ENCODE peak calls at places on chromosome 19, in eight cellular contexts. One of them, this sample, is unnamed.
A peak's percentile ranks its signal among the peaks of the same experiment; 100 is the strongest.

GRCh38 chr19:15613338-15613737 is 1.7 kb upstream of the CYP4F8 start:
- DNase-seq in SW480: no peak
- DNase-seq in GM20000: no peak
- DNase-seq in GF-D8: no peak
- DNase-seq in stimulated activated CD4-positive, alpha-beta T cell treated with anti-CD3 and anti-CD28 coated beads, TNF-alpha, amount 100 ng/mL, for 4 hours: no peak
- DNase-seq in MG63: no peak
- DNase-seq in hepatic stellate cell: no peak
- DNase-seq in A549: no peak
- DNase-seq in this sample: no peak

GRCh38 chr19:4575978-4576933 is 16.8 kb upstream of the SEMA6B start:
- DNase-seq in SW480: no peak
- DNase-seq in stimulated activated CD4-positive, alpha-beta T cell treated with anti-CD3 and anti-CD28 coated beads, TNF-alpha, amount 100 ng/mL, for 4 hours: peak; percentile 47
- DNase-seq in A549: peak; percentile 72
- DNase-seq in GM20000: peak; percentile 83
- DNase-seq in MG63: peak; percentile 54
- DNase-seq in GF-D8: no peak
- DNase-seq in hepatic stellate cell: peak; percentile 69
- DNase-seq in this sample: peak; percentile 61

GRCh38 chr19:49133621-49134454 is 14.5 kb downstream of the PPFIA3 start:
- DNase-seq in GM20000: no peak
- DNase-seq in MG63: no peak
- DNase-seq in GF-D8: no peak
- DNase-seq in SW480: no peak
- DNase-seq in hepatic stellate cell: peak; percentile 87
- DNase-seq in stimulated activated CD4-positive, alpha-beta T cell treated with anti-CD3 and anti-CD28 coated beads, TNF-alpha, amount 100 ng/mL, for 4 hours: no peak
- DNase-seq in A549: peak; percentile 73
- DNase-seq in this sample: no peak

GRCh38 chr19:35305181-35305580 is 13.2 kb downstream of the MAG start:
- DNase-seq in stimulated activated CD4-positive, alpha-beta T cell treated with anti-CD3 and anti-CD28 coated beads, TNF-alpha, amount 100 ng/mL, for 4 hours: no peak
- DNase-seq in MG63: no peak
- DNase-seq in SW480: no peak
- DNase-seq in A549: no peak
- DNase-seq in GF-D8: no peak
- DNase-seq in hepatic stellate cell: no peak
- DNase-seq in GM20000: no peak
- DNase-seq in this sample: no peak

GRCh38 chr19:45717983-45718650 is 12.6 kb downstream of the FBXO46 start:
- DNase-seq in GF-D8: no peak
- DNase-seq in SW480: no peak
- DNase-seq in GM20000: no peak
- DNase-seq in stimulated activated CD4-positive, alpha-beta T cell treated with anti-CD3 and anti-CD28 coated beads, TNF-alpha, amount 100 ng/mL, for 4 hours: no peak
- DNase-seq in A549: no peak
- DNase-seq in MG63: no peak
- DNase-seq in hepatic stellate cell: no peak
- DNase-seq in this sample: no peak

GRCh38 chr19:35792888-35793287 is 17.5 kb downstream of the ARHGAP33 start:
- DNase-seq in hepatic stellate cell: no peak
- DNase-seq in A549: no peak
- DNase-seq in GM20000: no peak
- DNase-seq in MG63: no peak
- DNase-seq in SW480: no peak
- DNase-seq in stimulated activated CD4-positive, alpha-beta T cell treated with anti-CD3 and anti-CD28 coated beads, TNF-alpha, amount 100 ng/mL, for 4 hours: no peak
- DNase-seq in GF-D8: no peak
- DNase-seq in this sample: no peak

GRCh38 chr19:44071824-44072542 is at the start of gene ZNF284:
- DNase-seq in SW480: peak; percentile 88
- DNase-seq in hepatic stellate cell: peak; percentile 89
- DNase-seq in stimulated activated CD4-positive, alpha-beta T cell treated with anti-CD3 and anti-CD28 coated beads, TNF-alpha, amount 100 ng/mL, for 4 hours: peak; percentile 69
- DNase-seq in A549: peak; percentile 96
- DNase-seq in MG63: peak; percentile 85
- DNase-seq in GM20000: peak; percentile 87
- DNase-seq in GF-D8: peak; percentile 78
- DNase-seq in this sample: peak; percentile 84

GRCh38 chr19:1826557-1827521 is 14.8 kb upstream of the ATP8B3 start:
- DNase-seq in A549: no peak
- DNase-seq in stimulated activated CD4-positive, alpha-beta T cell treated with anti-CD3 and anti-CD28 coated beads, TNF-alpha, amount 100 ng/mL, for 4 hours: no peak
- DNase-seq in hepatic stellate cell: no peak
- DNase-seq in GF-D8: no peak
- DNase-seq in MG63: no peak
- DNase-seq in SW480: no peak
- DNase-seq in GM20000: no peak
- DNase-seq in this sample: no peak

GRCh38 chr19:35843676-35844481 is 8.4 kb downstream of the NPHS1 start:
- DNase-seq in GM20000: no peak
- DNase-seq in A549: peak; percentile 93
- DNase-seq in hepatic stellate cell: no peak
- DNase-seq in MG63: peak; percentile 44
- DNase-seq in SW480: peak; percentile 85
- DNase-seq in GF-D8: no peak
- DNase-seq in stimulated activated CD4-positive, alpha-beta T cell treated with anti-CD3 and anti-CD28 coated beads, TNF-alpha, amount 100 ng/mL, for 4 hours: no peak
- DNase-seq in this sample: no peak

GRCh38 chr19:11989112-11989456 is 24.2 kb downstream of the ZNF763 start:
- DNase-seq in stimulated activated CD4-positive, alpha-beta T cell treated with anti-CD3 and anti-CD28 coated beads, TNF-alpha, amount 100 ng/mL, for 4 hours: no peak
- DNase-seq in hepatic stellate cell: no peak
- DNase-seq in GM20000: no peak
- DNase-seq in SW480: no peak
- DNase-seq in MG63: no peak
- DNase-seq in GF-D8: no peak
- DNase-seq in A549: no peak
- DNase-seq in this sample: no peak

GRCh38 chr19:32287811-32288227 is 57.6 kb upstream of the ZNF507 start:
- DNase-seq in hepatic stellate cell: peak; percentile 34
- DNase-seq in SW480: peak; percentile 50
- DNase-seq in GM20000: no peak
- DNase-seq in A549: peak; percentile 44
- DNase-seq in stimulated activated CD4-positive, alpha-beta T cell treated with anti-CD3 and anti-CD28 coated beads, TNF-alpha, amount 100 ng/mL, for 4 hours: no peak
- DNase-seq in MG63: peak; percentile 61
- DNase-seq in GF-D8: no peak
- DNase-seq in this sample: peak; percentile 67

GRCh38 chr19:1967087-1967608 is 26.2 kb downstream of the CSNK1G2 start:
- DNase-seq in GM20000: no peak
- DNase-seq in SW480: no peak
- DNase-seq in A549: no peak
- DNase-seq in MG63: no peak
- DNase-seq in GF-D8: no peak
- DNase-seq in hepatic stellate cell: no peak
- DNase-seq in stimulated activated CD4-positive, alpha-beta T cell treated with anti-CD3 and anti-CD28 coated beads, TNF-alpha, amount 100 ng/mL, for 4 hours: no peak
- DNase-seq in this sample: no peak

GRCh38 chr19:4534836-4535658 is at the start of gene PLIN5:
- DNase-seq in GF-D8: no peak
- DNase-seq in MG63: no peak
- DNase-seq in GM20000: peak; percentile 72
- DNase-seq in SW480: peak; percentile 56
- DNase-seq in stimulated activated CD4-positive, alpha-beta T cell treated with anti-CD3 and anti-CD28 coated beads, TNF-alpha, amount 100 ng/mL, for 4 hours: no peak
- DNase-seq in hepatic stellate cell: peak; percentile 79
- DNase-seq in A549: peak; percentile 65
- DNase-seq in this sample: peak; percentile 80

GRCh38 chr19:19032420-19033175 is 719 bp downstream of the SUGP2 start:
- DNase-seq in A549: peak; percentile 20
- DNase-seq in SW480: peak; percentile 31
- DNase-seq in MG63: peak; percentile 96
- DNase-seq in GM20000: peak; percentile 96
- DNase-seq in stimulated activated CD4-positive, alpha-beta T cell treated with anti-CD3 and anti-CD28 coated beads, TNF-alpha, amount 100 ng/mL, for 4 hours: peak; percentile 49
- DNase-seq in hepatic stellate cell: peak; percentile 98
- DNase-seq in GF-D8: peak; percentile 78
- DNase-seq in this sample: peak; percentile 80

GRCh38 chr19:50266896-50267295 is 62.3 kb downstream of the KCNC3 start:
- DNase-seq in stimulated activated CD4-positive, alpha-beta T cell treated with anti-CD3 and anti-CD28 coated beads, TNF-alpha, amount 100 ng/mL, for 4 hours: no peak
- DNase-seq in MG63: no peak
- DNase-seq in GM20000: no peak
- DNase-seq in SW480: peak; percentile 33
- DNase-seq in A549: peak; percentile 36
- DNase-seq in GF-D8: no peak
- DNase-seq in hepatic stellate cell: no peak
- DNase-seq in this sample: no peak

GRCh38 chr19:17020823-17021222 is 5.8 kb downstream of the CPAMD8 start:
- DNase-seq in SW480: no peak
- DNase-seq in A549: no peak
- DNase-seq in GF-D8: no peak
- DNase-seq in MG63: peak; percentile 26
- DNase-seq in hepatic stellate cell: no peak
- DNase-seq in stimulated activated CD4-positive, alpha-beta T cell treated with anti-CD3 and anti-CD28 coated beads, TNF-alpha, amount 100 ng/mL, for 4 hours: no peak
- DNase-seq in GM20000: no peak
- DNase-seq in this sample: no peak

GRCh38 chr19:6060600-6061391 is 49.5 kb downstream of the RFX2 start:
- DNase-seq in GM20000: no peak
- DNase-seq in SW480: no peak
- DNase-seq in A549: no peak
- DNase-seq in MG63: no peak
- DNase-seq in GF-D8: peak; percentile 62
- DNase-seq in stimulated activated CD4-positive, alpha-beta T cell treated with anti-CD3 and anti-CD28 coated beads, TNF-alpha, amount 100 ng/mL, for 4 hours: peak; percentile 15
- DNase-seq in hepatic stellate cell: no peak
- DNase-seq in this sample: no peak

GRCh38 chr19:4229179-4229931 is at the start of gene EBI3:
- DNase-seq in stimulated activated CD4-positive, alpha-beta T cell treated with anti-CD3 and anti-CD28 coated beads, TNF-alpha, amount 100 ng/mL, for 4 hours: no peak
- DNase-seq in hepatic stellate cell: peak; percentile 44
- DNase-seq in SW480: peak; percentile 28
- DNase-seq in A549: no peak
- DNase-seq in GF-D8: no peak
- DNase-seq in GM20000: peak; percentile 87
- DNase-seq in MG63: peak; percentile 42
- DNase-seq in this sample: no peak

GRCh38 chr19:55493650-55494171 is 5.5 kb downstream of the SSC5D start:
- DNase-seq in hepatic stellate cell: peak; percentile 44
- DNase-seq in MG63: no peak
- DNase-seq in GF-D8: no peak
- DNase-seq in GM20000: no peak
- DNase-seq in stimulated activated CD4-positive, alpha-beta T cell treated with anti-CD3 and anti-CD28 coated beads, TNF-alpha, amount 100 ng/mL, for 4 hours: no peak
- DNase-seq in A549: no peak
- DNase-seq in SW480: no peak
- DNase-seq in this sample: no peak

GRCh38 chr19:55676889-55677505 is 2.0 kb downstream of the EPN1 start:
- DNase-seq in A549: no peak
- DNase-seq in stimulated activated CD4-positive, alpha-beta T cell treated with anti-CD3 and anti-CD28 coated beads, TNF-alpha, amount 100 ng/mL, for 4 hours: no peak
- DNase-seq in GF-D8: no peak
- DNase-seq in SW480: no peak
- DNase-seq in GM20000: no peak
- DNase-seq in hepatic stellate cell: no peak
- DNase-seq in MG63: no peak
- DNase-seq in this sample: no peak

GRCh38 chr19:10946964-10947657 is 13.7 kb upstream of the SMARCA4 start:
- DNase-seq in MG63: peak; percentile 50
- DNase-seq in GM20000: no peak
- DNase-seq in GF-D8: no peak
- DNase-seq in hepatic stellate cell: no peak
- DNase-seq in stimulated activated CD4-positive, alpha-beta T cell treated with anti-CD3 and anti-CD28 coated beads, TNF-alpha, amount 100 ng/mL, for 4 hours: no peak
- DNase-seq in SW480: no peak
- DNase-seq in A549: no peak
- DNase-seq in this sample: no peak